ENCODE peak calls at places on chromosomes 7 and 10, in ten cellular contexts. Z is DMS53; U is foreskin fibroblast; N is stimulated activated CD4-positive, alpha-beta T cell treated with anti-CD3 and anti-CD28 coated beads, Interleukin-15, amount 100 ng/mL, for 1 hour; W is GM04503; I is GM19239; H is uterus; T is activated naive CD4-positive, alpha-beta T cell treated with Interleukin-2 at 50 U/mL for 16 hours; V is stimulated activated CD8-positive, alpha-beta memory T cell treated with anti-CD3 and anti-CD28 coated beads, Interleukin-7, amount 100 ng/mL, for 1 hour; A is lung microvascular endothelial cell. R is an unnamed sample.

GRCh38 chr7:25894902-25895791 is 256.9 kb upstream of the NFE2L3 start:
- DNase-seq in Z (peak; percentile 91), U (peak; percentile 16), N (peak; percentile 40), W (no peak), I (peak; percentile 56), H (peak; percentile 65), T (peak; percentile 60), V (peak; percentile 18), A (peak; percentile 13), R (peak; percentile 38)

GRCh38 chr10:805635-806305 is 116.3 kb upstream of the DIP2C start:
- DNase-seq in Z (no peak), U (no peak), N (no peak), W (no peak), I (no peak), H (no peak), T (no peak), V (no peak), A (no peak), R (no peak)

GRCh38 chr10:27724287-27724686 is 21.3 kb downstream of the MKX start:
- DNase-seq in Z (peak; percentile 13), U (no peak), N (no peak), W (no peak), I (no peak), H (no peak), T (no peak), V (no peak), A (no peak), R (no peak)

GRCh38 chr10:61024801-61025201 is 80.8 kb upstream of the RHOBTB1 start:
- DNase-seq in Z (peak; percentile 57), U (no peak), N (no peak), W (no peak), I (no peak), H (no peak), T (no peak), V (no peak), A (peak; percentile 30), R (peak; percentile 43)

GRCh38 chr10:24462889-24463552 is 254.1 kb downstream of the KIAA1217 start:
- DNase-seq in Z (no peak), U (no peak), N (no peak), W (no peak), I (no peak), H (no peak), T (no peak), V (no peak), A (peak; percentile 33), R (no peak)

GRCh38 chr7:92485974-92486373 is 8.2 kb upstream of the ERVW-1 start:
- DNase-seq in Z (no peak), U (no peak), N (no peak), W (no peak), I (no peak), H (no peak), T (no peak), V (no peak), A (no peak), R (no peak)

GRCh38 chr7:128906001-128906765 is 4.3 kb downstream of the KCP start:
- DNase-seq in Z (no peak), U (no peak), N (no peak), W (no peak), I (no peak), H (no peak), T (no peak), V (no peak), A (no peak), R (no peak)

GRCh38 chr10:17747883-17748550 is 4.0 kb upstream of the TMEM236 start:
- DNase-seq in Z (no peak), U (peak; percentile 26), N (no peak), W (no peak), I (no peak), H (no peak), T (no peak), V (no peak), A (no peak), R (no peak)

GRCh38 chr10:6786579-6787031 is 206.5 kb upstream of the PRKCQ start:
- DNase-seq in Z (no peak), U (peak; percentile 63), N (no peak), W (no peak), I (no peak), H (peak; percentile 29), T (no peak), V (no peak), A (no peak), R (peak; percentile 39)

GRCh38 chr7:120837599-120837998 is 20.3 kb downstream of the TSPAN12 start:
- DNase-seq in Z (no peak), U (no peak), N (no peak), W (no peak), I (no peak), H (no peak), T (no peak), V (no peak), A (no peak), R (no peak)

GRCh38 chr10:96400465-96400864 is 41.7 kb upstream of the OPALIN start:
- DNase-seq in Z (no peak), U (no peak), N (no peak), W (no peak), I (no peak), H (no peak), T (no peak), V (no peak), A (no peak), R (no peak)

GRCh38 chr7:132424821-132425739 is 151.2 kb downstream of the PLXNA4 start:
- DNase-seq in Z (no peak), U (no peak), N (no peak), W (no peak), I (no peak), H (no peak), T (no peak), V (no peak), A (no peak), R (no peak)

GRCh38 chr7:96770758-96771157 is 61.1 kb upstream of the SEM1 start:
- DNase-seq in Z (no peak), U (no peak), N (no peak), W (no peak), I (no peak), H (no peak), T (no peak), V (no peak), A (no peak), R (no peak)

GRCh38 chr10:31897506-31897905 is 31.1 kb downstream of the ARHGAP12 start:
- DNase-seq in Z (no peak), U (peak; percentile 33), N (no peak), W (no peak), I (no peak), H (no peak), T (no peak), V (no peak), A (peak; percentile 1), R (no peak)

GRCh38 chr7:151415375-151416112 is 5.7 kb upstream of the WDR86 start:
- DNase-seq in Z (peak; percentile 51), U (peak; percentile 51), N (no peak), W (no peak), I (no peak), H (no peak), T (no peak), V (no peak), A (no peak), R (no peak)

GRCh38 chr10:108801775-108802516 is 1121.4 kb downstream of the XPNPEP1 start:
- DNase-seq in Z (no peak), U (peak; percentile 13), N (no peak), W (peak; percentile 55), I (no peak), H (no peak), T (no peak), V (no peak), A (no peak), R (peak; percentile 65)

GRCh38 chr7:39022796-39023195 is 45.1 kb downstream of the POU6F2 start:
- DNase-seq in Z (no peak), U (no peak), N (no peak), W (no peak), I (no peak), H (no peak), T (no peak), V (no peak), A (no peak), R (no peak)

GRCh38 chr7:38863609-38864291 is 45.2 kb downstream of the VPS41 start:
- DNase-seq in Z (peak; percentile 96), U (no peak), N (no peak), W (no peak), I (no peak), H (no peak), T (no peak), V (no peak), A (peak; percentile 27), R (no peak)

GRCh38 chr7:3179456-3179855 is 121.6 kb upstream of the SDK1 start:
- DNase-seq in Z (no peak), U (no peak), N (no peak), W (no peak), I (no peak), H (no peak), T (no peak), V (no peak), A (no peak), R (no peak)

GRCh38 chr7:151339651-151340377 is 1.8 kb upstream of the NUB1 start:
- DNase-seq in Z (peak; percentile 21), U (no peak), N (no peak), W (no peak), I (peak; percentile 53), H (no peak), T (no peak), V (no peak), A (no peak), R (no peak)

GRCh38 chr7:151113344-151114150 is 27.3 kb downstream of the AGAP3 start:
- DNase-seq in Z (no peak), U (no peak), N (no peak), W (no peak), I (no peak), H (no peak), T (no peak), V (no peak), A (peak; percentile 74), R (peak; percentile 94)

GRCh38 chr10:59362991-59363390 is 642 bp upstream of the FAM13C start:
- DNase-seq in Z (peak; percentile 91), U (no peak), N (no peak), W (no peak), I (no peak), H (peak; percentile 68), T (no peak), V (no peak), A (no peak), R (peak; percentile 63)

GRCh38 chr10:61792097-61792496 is 109.4 kb upstream of the ARID5B start:
- DNase-seq in Z (no peak), U (no peak), N (no peak), W (no peak), I (no peak), H (no peak), T (no peak), V (no peak), A (no peak), R (no peak)

GRCh38 chr10:103295391-103296044 is 18.6 kb downstream of the INA start:
- DNase-seq in Z (no peak), U (peak; percentile 42), N (no peak), W (peak; percentile 49), I (no peak), H (no peak), T (no peak), V (no peak), A (peak; percentile 20), R (peak; percentile 62)

GRCh38 chr7:99224263-99224947 is 16.5 kb upstream of the KPNA7 start:
- DNase-seq in Z (peak; percentile 88), U (no peak), N (no peak), W (no peak), I (no peak), H (no peak), T (no peak), V (no peak), A (peak; percentile 13), R (no peak)

GRCh38 chr7:42152353-42153205 is 84.4 kb downstream of the GLI3 start:
- DNase-seq in Z (peak; percentile 63), U (no peak), N (no peak), W (no peak), I (no peak), H (no peak), T (no peak), V (no peak), A (no peak), R (no peak)

GRCh38 chr10:70283445-70284399 is at the start of gene NPFFR1:
- DNase-seq in Z (no peak), U (no peak), N (no peak), W (no peak), I (no peak), H (no peak), T (no peak), V (no peak), A (no peak), R (no peak)

GRCh38 chr7:139828880-139829653 is at the start of gene TBXAS1:
- DNase-seq in Z (peak; percentile 87), U (no peak), N (no peak), W (no peak), I (no peak), H (no peak), T (peak; percentile 33), V (no peak), A (peak; percentile 66), R (no peak)